ENCODE peak calls at places on chromosome 16, in six cellular contexts. W, Y, A, B, P and Z are unnamed samples.
A peak's percentile ranks its signal among the peaks of the same experiment; 100 is the strongest.

GRCh38 chr16:80899804-80900592 is 95.6 kb upstream of the CDYL2 start:
- DNase-seq in W (peak; percentile 87), Y (peak; percentile 78), A (peak; percentile 94), B (peak; percentile 71), P (peak; percentile 24), Z (no peak)

GRCh38 chr16:74995986-74996385 is 2.8 kb upstream of the ZNRF1 start:
- DNase-seq in W (no peak), Y (no peak), A (no peak), B (no peak), P (no peak), Z (no peak)

GRCh38 chr16:1985466-1986150 is 1.6 kb downstream of the GFER start:
- DNase-seq in W (no peak), Y (peak; percentile 81), A (no peak), B (no peak), P (no peak), Z (no peak)

GRCh38 chr16:53089434-53090270 is 34.9 kb downstream of the CHD9 start:
- DNase-seq in W (no peak), Y (no peak), A (no peak), B (no peak), P (peak; percentile 51), Z (no peak)

GRCh38 chr16:27287887-27288286 is 19.3 kb upstream of the NSMCE1 start:
- DNase-seq in W (no peak), Y (no peak), A (no peak), B (no peak), P (no peak), Z (peak; percentile 56)

GRCh38 chr16:84207869-84208268 is 16.9 kb downstream of the ADAD2 start:
- DNase-seq in W (no peak), Y (no peak), A (no peak), B (no peak), P (no peak), Z (no peak)

GRCh38 chr16:85536073-85536410 is 77.1 kb upstream of the GSE1 start:
- DNase-seq in W (no peak), Y (no peak), A (no peak), B (peak; percentile 71), P (no peak), Z (no peak)

GRCh38 chr16:49700222-49700927 is 155.5 kb downstream of the ZNF423 start:
- DNase-seq in W (peak; percentile 38), Y (peak; percentile 24), A (peak; percentile 22), B (peak; percentile 69), P (peak; percentile 90), Z (no peak)

GRCh38 chr16:11094838-11095565 is 150.6 kb downstream of the CLEC16A start:
- DNase-seq in W (no peak), Y (no peak), A (no peak), B (no peak), P (no peak), Z (no peak)

GRCh38 chr16:53457670-53458069 is 23.4 kb downstream of the RBL2 start:
- DNase-seq in W (no peak), Y (peak; percentile 40), A (peak; percentile 15), B (no peak), P (no peak), Z (no peak)

GRCh38 chr16:676565-677297 is 1.3 kb downstream of the RHBDL1 start:
- DNase-seq in W (no peak), Y (peak; percentile 94), A (no peak), B (no peak), P (no peak), Z (no peak)

GRCh38 chr16:84864266-84864955 is 44.6 kb downstream of the CRISPLD2 start:
- DNase-seq in W (no peak), Y (no peak), A (no peak), B (no peak), P (no peak), Z (no peak)

GRCh38 chr16:54286330-54287017 is at the start of gene IRX3:
- DNase-seq in W (peak; percentile 89), Y (no peak), A (peak; percentile 91), B (peak; percentile 74), P (peak; percentile 97), Z (no peak)

GRCh38 chr16:68367440-68367839 is 56.6 kb downstream of the PRMT7 start:
- DNase-seq in W (no peak), Y (no peak), A (no peak), B (no peak), P (no peak), Z (no peak)

GRCh38 chr16:14069818-14070217 is 1.3 kb upstream of the MRTFB start:
- DNase-seq in W (no peak), Y (no peak), A (no peak), B (no peak), P (no peak), Z (no peak)

GRCh38 chr16:4370570-4371480 is 823 bp upstream of the VASN start:
- DNase-seq in W (peak; percentile 79), Y (peak; percentile 66), A (peak; percentile 67), B (peak; percentile 69), P (no peak), Z (no peak)

GRCh38 chr16:82655315-82655714 is 28.5 kb downstream of the CDH13 start:
- DNase-seq in W (no peak), Y (peak; percentile 37), A (peak; percentile 84), B (peak; percentile 2), P (peak; percentile 23), Z (no peak)

GRCh38 chr16:64440421-64440831 is 681.4 kb downstream of the CDH11 start:
- DNase-seq in W (no peak), Y (no peak), A (peak; percentile 97), B (peak; percentile 21), P (no peak), Z (no peak)

GRCh38 chr16:49663081-49664057 is 192.5 kb downstream of the ZNF423 start:
- DNase-seq in W (peak; percentile 50), Y (peak; percentile 34), A (peak; percentile 32), B (no peak), P (no peak), Z (no peak)

GRCh38 chr16:85767569-85767968 is 16.7 kb upstream of the C16orf74 start:
- DNase-seq in W (no peak), Y (no peak), A (peak; percentile 79), B (peak; percentile 29), P (peak; percentile 40), Z (no peak)

GRCh38 chr16:80144191-80144590 is 396.6 kb upstream of the DYNLRB2 start:
- DNase-seq in W (no peak), Y (no peak), A (peak; percentile 44), B (no peak), P (no peak), Z (no peak)

GRCh38 chr16:29198231-29198630 is 208.3 kb downstream of the NPIPB11 start:
- DNase-seq in W (no peak), Y (no peak), A (no peak), B (no peak), P (no peak), Z (peak; percentile 0)

GRCh38 chr16:66858740-66859396 is 14.7 kb downstream of the CA7 start:
- DNase-seq in W (peak; percentile 74), Y (peak; percentile 34), A (peak; percentile 47), B (peak; percentile 93), P (peak; percentile 42), Z (no peak)

GRCh38 chr16:12010388-12011251 is 34.1 kb downstream of the SNX29 start:
- DNase-seq in W (no peak), Y (no peak), A (no peak), B (no peak), P (no peak), Z (no peak)

GRCh38 chr16:4696172-4696904 is 3.0 kb downstream of the NUDT16L1 start:
- DNase-seq in W (peak; percentile 60), Y (peak; percentile 32), A (no peak), B (peak; percentile 66), P (no peak), Z (no peak)

GRCh38 chr16:82980810-82981209 is 354.0 kb downstream of the CDH13 start:
- DNase-seq in W (no peak), Y (no peak), A (no peak), B (no peak), P (no peak), Z (no peak)

GRCh38 chr16:17011712-17012111 is 459.0 kb downstream of the XYLT1 start:
- DNase-seq in W (no peak), Y (no peak), A (no peak), B (no peak), P (no peak), Z (no peak)

GRCh38 chr16:28317040-28317880 is 24.9 kb downstream of the SBK1 start:
- DNase-seq in W (peak; percentile 46), Y (peak; percentile 55), A (peak; percentile 24), B (peak; percentile 72), P (peak; percentile 69), Z (no peak)

GRCh38 chr16:80569440-80570105 is 28.8 kb downstream of the DYNLRB2 start:
- DNase-seq in W (no peak), Y (no peak), A (peak; percentile 83), B (no peak), P (no peak), Z (no peak)

GRCh38 chr16:54026456-54026855 is 260.1 kb downstream of the IRX3 start:
- DNase-seq in W (no peak), Y (no peak), A (peak; percentile 40), B (no peak), P (no peak), Z (no peak)

DNA sequence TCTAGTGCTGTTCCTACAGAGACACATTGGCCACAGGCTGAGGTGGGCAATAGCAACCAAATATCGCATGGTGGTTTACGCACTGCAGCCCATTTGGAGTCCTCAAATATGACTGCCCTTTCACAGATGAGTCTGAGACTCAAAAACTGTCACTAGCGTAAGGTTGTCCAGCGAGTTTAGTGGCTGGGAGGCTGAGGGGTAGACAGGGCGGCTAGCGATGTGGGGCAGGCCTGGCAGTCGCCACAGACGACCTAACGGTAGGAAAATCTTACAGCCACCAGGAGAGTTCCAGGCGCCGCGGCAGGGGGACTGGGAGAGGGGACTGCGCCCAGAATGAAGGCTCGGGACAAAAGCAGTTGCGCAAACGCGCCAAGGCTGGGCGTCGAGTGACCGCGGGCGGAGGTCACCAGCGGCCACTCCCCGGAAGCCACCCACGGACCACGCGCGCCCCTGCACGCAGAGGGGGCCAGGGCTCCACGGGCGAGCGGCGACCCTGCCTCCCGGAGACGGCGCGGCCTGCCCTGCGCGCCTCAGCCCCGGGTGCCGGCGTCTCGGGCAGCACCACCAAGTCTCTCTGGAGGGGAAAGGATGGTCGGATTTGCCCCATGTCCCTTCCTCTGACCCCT is 699 bp upstream of the MAP1LC3B start:
- DNase-seq in W (peak; percentile 75), Y (peak; percentile 65), A (no peak), B (peak; percentile 84), P (peak; percentile 24), Z (no peak)
- TF ChIP-seq CTCF in W (no peak), Y (no peak), A (no peak), B (no peak), P (no peak), Z (no peak)

DNA sequence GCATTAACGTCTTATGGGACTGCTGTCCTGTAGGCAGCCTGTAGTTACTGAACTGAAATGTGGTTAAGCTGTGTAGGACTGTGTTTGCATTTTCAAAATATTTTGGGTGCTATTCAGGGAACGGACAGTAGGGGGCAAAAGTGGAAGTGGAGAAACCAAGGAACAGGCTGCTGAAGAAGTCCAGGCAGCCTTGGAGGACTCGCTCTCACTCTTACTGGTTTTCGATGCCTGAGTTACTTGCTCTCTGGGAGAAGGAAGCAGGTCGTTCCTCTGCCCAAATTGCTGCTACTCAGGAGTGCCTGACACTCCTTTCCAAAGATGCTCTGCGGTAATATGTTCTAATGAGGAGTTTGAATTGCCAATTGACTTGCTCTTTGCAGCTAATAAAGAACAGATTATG is 64.5 kb upstream of the RBFOX1 start:
- DNase-seq in W (no peak), Y (peak; percentile 32), A (no peak), B (peak; percentile 32), P (peak; percentile 56), Z (no peak)
- TF ChIP-seq CTCF in W (peak; percentile 71), Y (peak; percentile 41), A (peak; percentile 28), B (peak; percentile 57), P (peak; percentile 60), Z (peak; percentile 22)

GRCh38 chr16:3214904-3215600 is 19.9 kb downstream of the ZNF200 start:
- DNase-seq in W (no peak), Y (no peak), A (no peak), B (no peak), P (no peak), Z (no peak)
- TF ChIP-seq CTCF in W (no peak), Y (no peak), A (no peak), B (no peak), P (no peak), Z (no peak)

GRCh38 chr16:30637952-30638351 is 12.8 kb upstream of the PRR14 start:
- DNase-seq in W (no peak), Y (no peak), A (peak; percentile 40), B (no peak), P (peak; percentile 79), Z (no peak)
- TF ChIP-seq CTCF in W (peak; percentile 38), Y (peak; percentile 32), A (peak; percentile 69), B (peak; percentile 20), P (peak; percentile 66), Z (peak; percentile 65)